ENCODE peak calls at places on chromosomes 2 and 18, in five cellular contexts. G, S, D, M and A are unnamed samples. For H3K4me1, H3K9me3 and H3K27me3, the result is how much of the 10 kb centered on the place peaks cover.

GRCh38 chr18:54515149-54515548 is 75.9 kb upstream of the DYNAP start:
- DNase-seq in G (no peak), M (no peak), D (no peak), S (no peak), A (no peak)

GRCh38 chr18:12659904-12660605 is 2.1 kb upstream of the SPIRE1 start:
- DNase-seq in G (peak), M (no peak), D (no peak), S (peak), A (peak)

GRCh38 chr2:143968360-143968759 is 551.6 kb downstream of the ZEB2 start:
- DNase-seq in G (no peak), D (no peak), M (no peak), S (no peak), A (no peak)

GRCh38 chr18:76453057-76453561 is 41.9 kb downstream of the ZNF516 start:
- DNase-seq in D (no peak), G (peak), S (no peak), M (no peak), A (no peak)

GRCh38 chr18:58247363-58247834 is 203.4 kb downstream of the NEDD4L start:
- DNase-seq in M (no peak), D (no peak), S (no peak), G (peak), A (peak)

GRCh38 chr2:27400348-27401135 is 8.8 kb downstream of the PPM1G start:
- DNase-seq in G (no peak), D (no peak), M (no peak), S (no peak), A (no peak)

GRCh38 chr2:205190528-205190927 is 491.8 kb upstream of the NRP2 start:
- DNase-seq in S (no peak), M (no peak), D (no peak), G (no peak), A (no peak)

GRCh38 chr2:10211822-10212438 is 89.4 kb downstream of the RRM2 start:
- DNase-seq in S (no peak), D (peak), M (no peak), G (no peak), A (no peak)

GRCh38 chr2:96899084-96899735 is 29.3 kb upstream of the SEMA4C start:
- DNase-seq in S (no peak), G (peak), D (no peak), M (no peak), A (no peak)

GRCh38 chr18:48010264-48010663 is 79.8 kb upstream of the SMAD2 start:
- DNase-seq in D (no peak), S (no peak), M (no peak), G (no peak), A (no peak)

GRCh38 chr2:241134711-241135110 is 14.6 kb downstream of the PASK start:
- DNase-seq in S (no peak), M (no peak), G (no peak), D (no peak), A (no peak)

GRCh38 chr2:193187816-193188215 is 993.1 kb upstream of the TMEFF2 start:
- DNase-seq in D (no peak), M (no peak), S (peak), G (no peak), A (no peak)

GRCh38 chr2:23532311-23533013 is 147.5 kb downstream of the KLHL29 start:
- DNase-seq in M (peak), D (no peak), G (no peak), S (no peak), A (peak)

GRCh38 chr2:134200024-134200423 is 53.8 kb upstream of the MGAT5 start:
- DNase-seq in M (no peak), D (no peak), G (no peak), S (no peak), A (no peak)

GRCh38 chr18:8695932-8696510 is 9.3 kb upstream of the MTCL1 start:
- DNase-seq in M (no peak), D (no peak), G (no peak), S (no peak), A (no peak)

GRCh38 chr2:41870257-41870570 is 177.6 kb upstream of the PKDCC start:
- DNase-seq in D (no peak), G (no peak), M (no peak), S (no peak), A (no peak)

GRCh38 chr2:196568506-196568905 is 71.0 kb upstream of the CCDC150 start:
- DNase-seq in G (no peak), S (no peak), M (no peak), D (no peak), A (no peak)

GRCh38 chr18:3319399-3319798 is 57.5 kb downstream of the MYL12B start:
- DNase-seq in G (peak), M (no peak), S (no peak), D (no peak), A (no peak)

GRCh38 chr2:152336103-152336853 is 1.3 kb downstream of the FMNL2 start:
- DNase-seq in S (peak), G (peak), D (peak), M (no peak), A (peak)

GRCh38 chr2:9547272-9547991 is 8.2 kb downstream of the ADAM17 start:
- DNase-seq in M (no peak), D (no peak), S (no peak), G (peak), A (no peak)

GRCh38 chr2:26274058-26274613 is 29.4 kb downstream of the HADHB start:
- DNase-seq in G (peak), S (peak), M (no peak), D (no peak), A (no peak)

DNA sequence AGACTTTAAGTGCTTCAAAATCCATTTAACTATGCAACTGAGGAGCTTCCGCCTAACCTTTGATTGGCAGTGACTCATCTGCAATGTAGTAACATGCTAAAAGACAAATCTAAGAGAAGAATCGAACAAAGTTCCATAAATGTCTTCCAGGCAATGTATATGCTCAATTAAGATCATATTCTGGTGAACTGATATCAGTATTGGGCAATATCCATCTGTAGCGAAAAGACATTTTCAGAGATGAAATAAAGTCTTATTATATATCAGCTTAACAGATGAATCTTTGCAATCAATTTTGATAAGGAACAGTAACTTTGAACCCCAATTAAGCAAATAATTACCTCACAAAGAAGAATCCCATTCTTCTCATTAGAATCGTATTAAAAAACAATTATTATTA is 11.6 kb downstream of the ZC3H8 start:
- DNase-seq in D (no peak), S (peak), M (no peak), G (no peak), A (no peak)
- H3K4me1 ChIP-seq in D (under half), S (under half), M (under half), G (under half), A (under half)

GRCh38 chr2:98433363-98433964 is 11.2 kb upstream of the INPP4A start:
- DNase-seq in G (no peak), M (no peak), S (no peak), D (no peak), A (no peak)
- H3K9me3 ChIP-seq in G (under half), M (under half), S (under half), D (under half), A (under half)

GRCh38 chr2:237482485-237482884 is 4.6 kb upstream of the MLPH start:
- DNase-seq in D (peak), S (peak), G (no peak), M (no peak), A (peak)
- H3K27me3 ChIP-seq in D (under half), S (under half), G (under half), M (under half), A (under half)

GRCh38 chr2:203719456-203719855 is 13.0 kb downstream of the CD28 start:
- DNase-seq in S (no peak), G (no peak), M (no peak), D (no peak), A (no peak)

GRCh38 chr2:203722411-203722810 is 16.0 kb downstream of the CD28 start:
- DNase-seq in G (peak), M (no peak), S (no peak), D (no peak), A (no peak)

GRCh38 chr2:203720922-203721672 is 14.7 kb downstream of the CD28 start:
- DNase-seq in D (no peak), S (no peak), M (no peak), G (no peak), A (no peak)

GRCh38 chr2:203720011-203720410 is 13.6 kb downstream of the CD28 start:
- DNase-seq in M (no peak), D (no peak), G (no peak), S (peak), A (no peak)

DNA sequence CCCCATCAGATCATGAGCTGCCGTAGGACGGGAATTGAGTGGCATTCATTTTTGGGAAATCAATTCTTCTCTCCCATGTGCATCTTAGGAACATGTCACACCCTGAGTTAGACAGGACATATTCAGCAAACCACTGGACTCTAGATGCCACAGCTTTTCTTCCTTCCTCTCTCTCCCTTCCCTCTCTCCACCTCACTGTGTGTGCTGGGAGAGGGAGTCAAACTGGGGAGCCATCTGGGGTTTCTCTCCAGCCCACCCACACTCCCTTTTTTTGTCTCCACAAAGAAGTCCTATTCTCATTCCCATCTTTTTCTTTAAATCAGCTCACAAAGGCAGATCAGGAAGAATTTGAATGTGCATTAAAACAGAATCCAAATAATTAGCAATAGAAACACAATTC is 15.3 kb downstream of the CD28 start:
- DNase-seq in D (no peak), M (no peak), S (no peak), G (no peak), A (no peak)
- H3K4me1 ChIP-seq in D (under half), M (half or more), S (under half), G (under half), A (under half)

GRCh38 chr2:195115738-195116137 is 541.3 kb upstream of the SLC39A10 start:
- DNase-seq in M (no peak), S (no peak), D (no peak), G (no peak), A (no peak)
- H3K9me3 ChIP-seq in M (under half), S (under half), D (under half), G (under half), A (under half)

GRCh38 chr2:45643095-45643494 is 8.4 kb upstream of the PRKCE start:
- DNase-seq in D (no peak), M (no peak), S (no peak), G (peak), A (no peak)
- H3K27me3 ChIP-seq in D (under half), M (under half), S (under half), G (under half), A (under half)

GRCh38 chr2:65063426-65063825 is 7.2 kb downstream of the CEP68 start:
- DNase-seq in D (no peak), G (no peak), S (no peak), M (peak), A (no peak)

GRCh38 chr2:65061910-65062339 is 5.7 kb downstream of the CEP68 start:
- DNase-seq in D (no peak), M (no peak), S (no peak), G (no peak), A (no peak)

GRCh38 chr2:65062843-65063242 is 6.6 kb downstream of the CEP68 start:
- DNase-seq in M (no peak), S (no peak), D (no peak), G (peak), A (no peak)

GRCh38 chr2:65067806-65068553 is 11.8 kb downstream of the CEP68 start:
- DNase-seq in D (no peak), G (no peak), S (no peak), M (no peak), A (no peak)

GRCh38 chr2:65064728-65065552 is 8.7 kb downstream of the CEP68 start:
- DNase-seq in S (peak), M (peak), D (peak), G (peak), A (peak)
- H3K4me1 ChIP-seq in S (under half), M (under half), D (half or more), G (under half), A (under half)

GRCh38 chr2:15993232-15993610 is 52.9 kb downstream of the MYCN start:
- DNase-seq in G (no peak), D (no peak), M (no peak), S (no peak), A (peak)

GRCh38 chr2:15990151-15991101 is 50.1 kb downstream of the MYCN start:
- DNase-seq in M (no peak), G (no peak), D (no peak), S (no peak), A (no peak)

GRCh38 chr2:15991231-15991630 is 50.9 kb downstream of the MYCN start:
- DNase-seq in S (no peak), G (no peak), M (no peak), D (no peak), A (no peak)

GRCh38 chr2:15993666-15994065 is 53.3 kb downstream of the MYCN start:
- DNase-seq in D (no peak), S (no peak), M (no peak), G (no peak), A (peak)

DNA sequence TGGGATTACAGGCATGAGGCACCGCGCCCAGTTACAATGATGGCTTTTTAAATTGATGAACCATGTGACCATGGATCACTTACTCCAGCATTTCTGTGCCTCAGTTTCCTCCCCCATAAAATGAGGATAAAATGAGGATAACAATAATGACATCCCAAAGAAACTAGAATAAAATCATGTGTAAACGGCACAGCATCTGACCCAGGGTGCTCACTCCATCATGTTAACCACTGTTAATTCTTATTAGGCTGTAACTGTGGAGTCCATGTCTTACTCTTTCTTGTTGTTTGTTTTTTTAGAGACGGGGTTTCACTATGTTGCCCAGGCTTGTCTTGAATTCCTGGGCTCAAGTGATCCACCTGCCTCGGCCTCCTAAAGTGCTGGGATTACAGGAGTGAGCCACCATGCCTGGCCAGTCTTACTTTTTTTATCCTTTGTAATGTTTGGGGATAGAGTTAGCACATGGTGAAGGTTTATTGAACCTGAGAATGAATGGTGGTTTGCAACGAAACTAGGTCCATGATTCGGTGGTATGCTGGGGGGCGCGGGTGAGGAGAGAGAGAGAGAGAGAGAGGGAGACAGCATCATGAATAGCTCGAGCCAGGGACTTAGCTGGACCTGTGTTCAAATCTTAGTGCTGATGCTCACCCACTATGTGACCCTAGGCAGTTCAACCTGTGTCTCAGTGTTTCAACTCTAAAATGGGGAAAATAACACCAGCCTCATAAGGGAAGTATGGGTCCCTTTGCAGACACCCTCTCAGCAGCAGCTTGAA is 52.3 kb downstream of the MYCN start:
- DNase-seq in G (no peak), M (no peak), S (no peak), D (no peak), A (peak)
- H3K9me3 ChIP-seq in G (under half), M (under half), S (under half), D (under half), A (under half)

GRCh38 chr2:70756126-70756525 is 11.9 kb downstream of the ADD2 start:
- DNase-seq in D (no peak), M (no peak), G (no peak), S (no peak), A (no peak)
- H3K27me3 ChIP-seq in D (under half), M (under half), G (under half), S (under half), A (under half)